ENCODE peak calls at places on chromosomes 2 and 18, in seven cellular contexts. N, S, C, J, U, G and D are unnamed samples.

GRCh38 chr2:238569415-238570195 is 142.9 kb downstream of the ASB1 start:
- DNase-seq in N (no peak), S (peak), C (no peak), J (no peak), U (peak), G (no peak), D (no peak)

GRCh38 chr2:173568054-173568453 is 213.4 kb downstream of the CDCA7 start:
- DNase-seq in N (peak), S (peak), C (no peak), J (no peak), U (no peak), G (no peak), D (no peak)

GRCh38 chr18:48795696-48796095 is 155.1 kb downstream of the SMAD7 start:
- DNase-seq in N (no peak), S (no peak), C (no peak), J (no peak), U (no peak), G (no peak), D (no peak)

GRCh38 chr2:60531638-60532216 is 21.7 kb downstream of the BCL11A start:
- DNase-seq in N (no peak), S (no peak), C (no peak), J (no peak), U (no peak), G (no peak), D (no peak)

GRCh38 chr2:152585830-152586484 is 131.3 kb downstream of the PRPF40A start:
- DNase-seq in N (peak), S (peak), C (no peak), J (peak), U (no peak), G (peak), D (no peak)

GRCh38 chr2:51000849-51001617 is 30.9 kb downstream of the NRXN1 start:
- DNase-seq in N (no peak), S (no peak), C (no peak), J (no peak), U (no peak), G (no peak), D (no peak)

GRCh38 chr18:31291688-31292087 is 26.3 kb upstream of the DSG1 start:
- DNase-seq in N (no peak), S (no peak), C (no peak), J (no peak), U (no peak), G (no peak), D (no peak)

GRCh38 chr2:239009001-239009961 is 161.4 kb downstream of the TWIST2 start:
- DNase-seq in N (no peak), S (no peak), C (no peak), J (no peak), U (no peak), G (no peak), D (no peak)

GRCh38 chr2:116917196-116917595 is 897.3 kb upstream of the DDX18 start:
- DNase-seq in N (no peak), S (no peak), C (no peak), J (no peak), U (no peak), G (no peak), D (no peak)

GRCh38 chr2:2867371-2867770 is 510.2 kb downstream of the EIPR1 start:
- DNase-seq in N (no peak), S (no peak), C (no peak), J (no peak), U (no peak), G (no peak), D (no peak)

GRCh38 chr2:188278388-188279092 is 13.1 kb upstream of the GULP1 start:
- DNase-seq in N (no peak), S (no peak), C (no peak), J (no peak), U (no peak), G (no peak), D (no peak)

GRCh38 chr2:106197878-106198277 is 3.8 kb upstream of the UXS1 start:
- DNase-seq in N (peak), S (peak), C (no peak), J (no peak), U (no peak), G (peak), D (no peak)

GRCh38 chr2:140586379-140586778 is 1544.4 kb downstream of the LRP1B start:
- DNase-seq in N (peak), S (peak), C (no peak), J (no peak), U (peak), G (no peak), D (peak)

GRCh38 chr2:204289066-204289465 is 256.2 kb upstream of the PARD3B start:
- DNase-seq in N (no peak), S (no peak), C (no peak), J (no peak), U (no peak), G (no peak), D (no peak)

GRCh38 chr18:69123421-69123820 is 277.3 kb upstream of the DOK6 start:
- DNase-seq in N (no peak), S (no peak), C (no peak), J (no peak), U (no peak), G (no peak), D (no peak)

GRCh38 chr18:10417191-10417590 is 37.2 kb upstream of the APCDD1 start:
- DNase-seq in N (no peak), S (no peak), C (no peak), J (no peak), U (no peak), G (no peak), D (no peak)

GRCh38 chr18:55927831-55928230 is 339.8 kb upstream of the TCF4 start:
- DNase-seq in N (peak), S (peak), C (no peak), J (no peak), U (no peak), G (peak), D (no peak)

GRCh38 chr2:109614715-109615636 is 812 bp downstream of the SOWAHC start:
- DNase-seq in N (no peak), S (no peak), C (no peak), J (peak), U (no peak), G (no peak), D (no peak)

GRCh38 chr2:53452957-53453748 is 314.5 kb upstream of the CHAC2 start:
- DNase-seq in N (no peak), S (no peak), C (no peak), J (peak), U (no peak), G (no peak), D (no peak)

GRCh38 chr2:201447116-201447515 is 4.1 kb downstream of the TRAK2 start:
- DNase-seq in N (no peak), S (no peak), C (no peak), J (no peak), U (no peak), G (no peak), D (no peak)

GRCh38 chr18:3836483-3836882 is 386.5 kb downstream of the TGIF1 start:
- DNase-seq in N (no peak), S (no peak), C (no peak), J (no peak), U (no peak), G (no peak), D (no peak)

GRCh38 chr2:169933124-169933711 is 106.0 kb downstream of the UBR3 start:
- DNase-seq in N (peak), S (peak), C (no peak), J (no peak), U (peak), G (no peak), D (peak)

GRCh38 chr2:45184606-45185005 is 175.4 kb upstream of the SIX2 start:
- DNase-seq in N (peak), S (peak), C (no peak), J (no peak), U (no peak), G (peak), D (no peak)

GRCh38 chr18:35588995-35589394 is 7.5 kb downstream of the GALNT1 start:
- DNase-seq in N (no peak), S (no peak), C (no peak), J (no peak), U (peak), G (no peak), D (peak)

GRCh38 chr2:145503511-145503910 is 983.6 kb upstream of the ZEB2 start:
- DNase-seq in N (peak), S (no peak), C (no peak), J (no peak), U (no peak), G (no peak), D (no peak)

GRCh38 chr2:239821694-239822075 is 203.5 kb downstream of the NDUFA10 start:
- DNase-seq in N (no peak), S (no peak), C (no peak), J (no peak), U (no peak), G (no peak), D (no peak)

GRCh38 chr18:79964330-79965118 is at the start of gene HSBP1L1:
- DNase-seq in N (peak), S (peak), C (peak), J (peak), U (peak), G (no peak), D (peak)

GRCh38 chr2:33022989-33023731 is 76.4 kb downstream of the LTBP1 start:
- DNase-seq in N (peak), S (peak), C (no peak), J (no peak), U (no peak), G (peak), D (no peak)

GRCh38 chr2:150520088-150520487 is 32.6 kb upstream of the RND3 start:
- DNase-seq in N (no peak), S (no peak), C (no peak), J (no peak), U (no peak), G (no peak), D (no peak)

GRCh38 chr2:38092196-38092902 is 16.4 kb upstream of the CYP1B1 start:
- DNase-seq in N (peak), S (peak), C (no peak), J (peak), U (no peak), G (peak), D (no peak)

DNA sequence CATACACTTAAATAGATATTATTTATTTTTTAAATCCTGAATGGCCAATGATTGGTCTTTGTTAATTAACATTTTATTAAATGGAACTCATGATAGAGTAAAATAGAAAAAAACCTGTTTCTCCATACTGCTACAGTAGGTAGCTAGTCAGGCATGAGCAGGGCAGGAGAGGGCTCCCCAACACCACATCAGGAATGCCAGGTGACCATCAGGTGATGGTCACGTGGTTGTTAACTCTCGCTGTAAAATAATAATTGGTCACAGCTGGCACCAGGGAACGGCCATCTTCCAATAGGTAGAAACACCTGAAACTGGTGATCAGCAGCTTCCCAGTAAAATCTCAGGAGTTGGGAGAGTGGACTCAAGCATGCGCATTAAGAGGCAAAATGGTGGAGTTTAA is 172.2 kb downstream of the MEIS1 start:
- DNase-seq in N (no peak), S (no peak), C (no peak), J (no peak), U (no peak), G (no peak), D (no peak)
- TF ChIP-seq CTCF in N (no peak), S (no peak), C (no peak), J (no peak), U (no peak), G (no peak), D (no peak)

GRCh38 chr2:30747206-30747605 is 60.0 kb downstream of the CAPN13 start:
- DNase-seq in N (no peak), S (no peak), C (no peak), J (no peak), U (no peak), G (no peak), D (no peak)
- TF ChIP-seq CTCF in N (no peak), S (no peak), C (no peak), J (no peak), U (no peak), G (no peak), D (no peak)

GRCh38 chr2:119533560-119533959 is 9.3 kb upstream of the SCTR start:
- DNase-seq in N (no peak), S (no peak), C (no peak), J (no peak), U (no peak), G (no peak), D (no peak)

GRCh38 chr2:119528036-119528435 is 3.8 kb upstream of the SCTR start:
- DNase-seq in N (no peak), S (no peak), C (no peak), J (no peak), U (no peak), G (no peak), D (no peak)

GRCh38 chr2:119536707-119537106 is 7.5 kb upstream of the CFAP221 start:
- DNase-seq in N (no peak), S (no peak), C (no peak), J (no peak), U (no peak), G (no peak), D (no peak)

GRCh38 chr2:119536209-119536608 is 8.0 kb upstream of the CFAP221 start:
- DNase-seq in N (no peak), S (no peak), C (no peak), J (no peak), U (no peak), G (no peak), D (no peak)

DNA sequence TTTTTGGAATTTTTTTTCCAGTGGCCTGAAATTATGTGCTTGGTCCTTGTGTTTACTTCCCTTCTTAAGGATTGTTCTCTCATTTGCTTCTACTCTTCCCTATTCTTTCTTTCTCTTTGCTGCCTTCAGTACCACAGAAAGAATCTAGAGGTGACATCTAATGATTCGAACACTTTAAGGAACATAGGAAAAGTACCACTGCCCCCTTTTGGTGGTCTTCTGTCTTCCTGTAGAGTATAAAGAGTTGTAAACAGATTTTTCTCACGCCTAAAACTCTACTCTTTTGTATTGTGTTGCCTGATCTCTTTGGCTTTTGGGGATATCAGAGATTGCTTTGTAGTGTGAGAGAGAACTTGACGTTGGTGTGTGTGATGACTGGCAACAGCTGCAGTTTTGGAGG is 7.0 kb upstream of the SCTR start:
- DNase-seq in N (no peak), S (peak), C (no peak), J (no peak), U (no peak), G (no peak), D (no peak)
- TF ChIP-seq CTCF in N (no peak), S (no peak), C (no peak), J (no peak), U (no peak), G (peak), D (no peak)

GRCh38 chr2:134790487-134790886 is 47.9 kb upstream of the ACMSD start:
- DNase-seq in N (no peak), S (no peak), C (no peak), J (no peak), U (no peak), G (no peak), D (no peak)
- TF ChIP-seq CTCF in N (no peak), S (peak), C (peak), J (no peak), U (no peak), G (no peak), D (no peak)

GRCh38 chr2:190093793-190094192 is 31.3 kb upstream of the MSTN start:
- DNase-seq in N (peak), S (peak), C (no peak), J (peak), U (no peak), G (peak), D (no peak)
- TF ChIP-seq CTCF in N (no peak), S (no peak), C (no peak), J (no peak), U (no peak), G (no peak), D (no peak)

GRCh38 chr2:221370942-221371221 is 201.2 kb downstream of the EPHA4 start:
- DNase-seq in N (no peak), S (no peak), C (no peak), J (no peak), U (no peak), G (no peak), D (no peak)

GRCh38 chr2:221374234-221374633 is 197.9 kb downstream of the EPHA4 start:
- DNase-seq in N (no peak), S (no peak), C (no peak), J (no peak), U (no peak), G (no peak), D (no peak)

GRCh38 chr2:221370076-221370941 is 201.8 kb downstream of the EPHA4 start:
- DNase-seq in N (no peak), S (no peak), C (no peak), J (no peak), U (no peak), G (no peak), D (no peak)

GRCh38 chr2:221371347-221371746 is 200.8 kb downstream of the EPHA4 start:
- DNase-seq in N (no peak), S (no peak), C (no peak), J (no peak), U (no peak), G (no peak), D (no peak)

DNA sequence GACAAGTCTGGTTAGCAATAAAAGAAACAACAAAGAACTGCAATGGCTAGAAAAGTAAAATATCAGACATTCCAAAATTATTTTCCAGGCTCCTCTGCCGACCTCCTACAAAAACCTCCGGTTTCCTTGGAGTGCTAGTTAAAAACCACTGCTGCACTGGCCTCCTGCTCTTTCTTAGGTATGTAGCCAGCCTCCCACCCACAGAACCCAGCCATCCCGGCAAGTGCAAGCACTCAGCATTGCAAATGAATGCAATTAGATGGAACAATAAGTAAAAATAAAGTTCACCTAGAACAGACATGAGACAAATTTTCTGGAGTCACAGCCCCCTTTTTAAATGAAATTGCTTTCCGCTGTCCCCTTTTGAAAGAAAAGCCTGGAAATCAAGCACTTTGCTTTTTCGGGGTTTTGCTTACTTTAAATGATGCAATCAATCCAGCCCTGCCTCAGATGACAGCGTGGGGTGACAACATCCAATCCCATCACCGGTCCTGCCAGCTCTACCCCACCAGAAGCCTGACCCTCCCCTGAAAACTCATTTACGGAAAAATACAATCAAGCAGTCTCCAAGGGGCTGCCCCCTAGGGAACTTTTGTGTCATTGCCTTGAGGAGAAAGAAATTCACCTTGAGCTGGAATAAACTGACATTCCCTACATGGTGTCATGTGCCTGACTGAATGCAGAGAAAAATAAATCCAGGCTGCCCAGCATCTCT is 199.8 kb downstream of the EPHA4 start:
- DNase-seq in N (no peak), S (no peak), C (no peak), J (no peak), U (no peak), G (peak), D (no peak)
- TF ChIP-seq CTCF in N (peak), S (no peak), C (no peak), J (no peak), U (no peak), G (no peak), D (no peak)